ENCODE peak calls at places on chromosome 1, in five cellular contexts. O, M, A, K and F are unnamed samples.

GRCh38 chr1:36542962-36543515 is 60.3 kb upstream of the CSF3R start:
- DNase-seq in O (no peak), M (no peak), A (no peak), K (no peak), F (no peak)

GRCh38 chr1:7962011-7962335 is 462 bp downstream of the PARK7 start:
- DNase-seq in O (no peak), M (no peak), A (no peak), K (no peak), F (no peak)

GRCh38 chr1:109270623-109271317 is 12.2 kb downstream of the PSRC1 start:
- DNase-seq in O (no peak), M (no peak), A (no peak), K (no peak), F (no peak)

GRCh38 chr1:51792864-51793263 is 85.7 kb downstream of the NRDC start:
- DNase-seq in O (no peak), M (no peak), A (peak), K (no peak), F (no peak)

GRCh38 chr1:17119744-17120482 is 662 bp upstream of the PADI2 start:
- DNase-seq in O (no peak), M (no peak), A (no peak), K (no peak), F (no peak)

GRCh38 chr1:67685067-67685557 is at the start of gene GADD45A:
- DNase-seq in O (peak), M (peak), A (peak), K (peak), F (peak)

GRCh38 chr1:184437306-184437705 is 50.5 kb downstream of the C1orf21 start:
- DNase-seq in O (no peak), M (no peak), A (no peak), K (no peak), F (no peak)

GRCh38 chr1:77671836-77672235 is 10.6 kb downstream of the ZZZ3 start:
- DNase-seq in O (no peak), M (no peak), A (no peak), K (no peak), F (no peak)

GRCh38 chr1:92480813-92481597 is 5.7 kb downstream of the GFI1 start:
- DNase-seq in O (no peak), M (no peak), A (peak), K (no peak), F (peak)

GRCh38 chr1:2283991-2284895 is 56.1 kb downstream of the SKI start:
- DNase-seq in O (no peak), M (no peak), A (no peak), K (no peak), F (no peak)